ENCODE peak calls at places on chromosomes 3 and 15, in four cellular contexts. One of them, this sample, is unnamed.

GRCh38 chr3:114450008-114450596 is 156.3 kb downstream of the TIGIT start:
- DNase-seq in HFF-Myc: no peak
- DNase-seq in NB4: no peak
- DNase-seq in sigmoid colon: no peak
- DNase-seq in this sample: no peak

GRCh38 chr3:130894130-130894872 is 417 bp downstream of the ATP2C1 start:
- DNase-seq in HFF-Myc: no peak
- DNase-seq in NB4: peak; percentile 54
- DNase-seq in sigmoid colon: peak; percentile 67
- DNase-seq in this sample: no peak

GRCh38 chr3:188440563-188440962 is 286.6 kb downstream of the LPP start:
- DNase-seq in HFF-Myc: no peak
- DNase-seq in NB4: no peak
- DNase-seq in sigmoid colon: no peak
- DNase-seq in this sample: no peak

GRCh38 chr15:65916664-65917406 is 47.5 kb downstream of the RAB11A start:
- DNase-seq in HFF-Myc: no peak
- DNase-seq in NB4: peak; percentile 53
- DNase-seq in sigmoid colon: no peak
- DNase-seq in this sample: peak; percentile 18

GRCh38 chr3:51681453-51681852 is 10.4 kb downstream of the TEX264 start:
- DNase-seq in HFF-Myc: no peak
- DNase-seq in NB4: peak; percentile 84
- DNase-seq in sigmoid colon: no peak
- DNase-seq in this sample: no peak

GRCh38 chr15:71600237-71600636 is 210.1 kb upstream of the NR2E3 start:
- DNase-seq in HFF-Myc: no peak
- DNase-seq in NB4: no peak
- DNase-seq in sigmoid colon: no peak
- DNase-seq in this sample: no peak

GRCh38 chr3:197001972-197002700 is 27.5 kb downstream of the MELTF start:
- DNase-seq in HFF-Myc: no peak
- DNase-seq in NB4: no peak
- DNase-seq in sigmoid colon: no peak
- DNase-seq in this sample: no peak

GRCh38 chr3:34132069-34132677 is 333.7 kb downstream of the PDCD6IP start:
- DNase-seq in HFF-Myc: no peak
- DNase-seq in NB4: no peak
- DNase-seq in sigmoid colon: no peak
- DNase-seq in this sample: no peak

GRCh38 chr3:64575211-64575844 is 112.5 kb downstream of the ADAMTS9 start:
- DNase-seq in HFF-Myc: peak; percentile 11
- DNase-seq in NB4: peak; percentile 3
- DNase-seq in sigmoid colon: no peak
- DNase-seq in this sample: no peak

GRCh38 chr3:137409584-137409983 is 354.5 kb upstream of the SOX14 start:
- DNase-seq in HFF-Myc: no peak
- DNase-seq in NB4: no peak
- DNase-seq in sigmoid colon: no peak
- DNase-seq in this sample: no peak

GRCh38 chr3:104906001-104906639 is 460.6 kb upstream of the ALCAM start:
- DNase-seq in HFF-Myc: no peak
- DNase-seq in NB4: no peak
- DNase-seq in sigmoid colon: no peak
- DNase-seq in this sample: no peak

GRCh38 chr3:22900296-22900695 is 302.8 kb upstream of the UBE2E2 start:
- DNase-seq in HFF-Myc: no peak
- DNase-seq in NB4: no peak
- DNase-seq in sigmoid colon: no peak
- DNase-seq in this sample: no peak

GRCh38 chr15:99143230-99143629 is 38.4 kb downstream of the SYNM start:
- DNase-seq in HFF-Myc: no peak
- DNase-seq in NB4: no peak
- DNase-seq in sigmoid colon: no peak
- DNase-seq in this sample: no peak

GRCh38 chr3:169809230-169809795 is 3.4 kb upstream of the LRRIQ4 start:
- DNase-seq in HFF-Myc: no peak
- DNase-seq in NB4: peak; percentile 31
- DNase-seq in sigmoid colon: no peak
- DNase-seq in this sample: no peak

GRCh38 chr3:160152638-160153037 is 72.6 kb upstream of the C3orf80 start:
- DNase-seq in HFF-Myc: no peak
- DNase-seq in NB4: no peak
- DNase-seq in sigmoid colon: no peak
- DNase-seq in this sample: no peak

DNA sequence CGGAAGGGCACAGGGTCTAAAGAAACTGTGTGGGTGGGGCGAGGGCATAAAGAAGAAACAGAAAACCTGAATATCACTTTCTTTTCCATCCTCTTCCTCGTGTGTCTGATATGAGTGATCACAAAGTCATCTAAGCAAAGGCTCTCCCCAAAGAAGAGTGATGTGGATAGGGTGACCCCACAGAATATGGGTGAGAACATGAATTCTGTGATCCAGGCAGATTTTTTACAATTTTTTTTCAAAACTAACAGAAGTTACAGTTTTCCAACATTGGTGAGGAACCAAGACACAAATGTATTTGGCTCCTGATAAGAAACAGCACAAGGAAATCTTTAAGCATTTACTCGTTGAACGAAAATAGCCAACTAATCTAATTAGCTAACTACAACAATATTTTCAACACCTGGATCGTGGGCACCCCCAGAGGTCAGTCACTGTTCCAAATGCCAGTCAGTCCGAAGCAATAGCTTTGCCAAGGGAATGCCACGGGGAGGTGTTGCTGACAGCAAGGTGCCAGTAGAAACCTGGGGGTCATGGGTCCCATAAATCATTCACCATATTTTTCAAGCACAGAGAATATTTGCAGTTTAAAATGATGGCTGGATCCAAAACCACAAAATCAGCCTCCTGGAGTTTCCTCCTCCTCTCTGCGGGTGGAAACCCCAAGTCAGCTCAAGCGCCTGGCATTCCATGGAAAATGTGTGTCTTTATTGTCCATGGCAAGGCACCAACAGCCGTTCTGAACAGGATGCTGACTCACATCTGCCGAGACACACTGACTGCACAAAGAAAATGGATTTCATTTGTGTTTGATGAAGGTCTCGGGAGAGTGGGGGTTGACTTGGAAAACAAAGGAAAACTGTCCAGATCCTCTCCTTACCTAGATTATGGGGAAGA is 26.7 kb downstream of the ANXA2 start:
- DNase-seq in HFF-Myc: peak; percentile 99
- DNase-seq in NB4: no peak
- DNase-seq in sigmoid colon: peak; percentile 91
- DNase-seq in this sample: peak; percentile 98
- H3K4me3 ChIP-seq in HFF-Myc: no peak overlapping the region
- H3K4me3 ChIP-seq in NB4: no peak overlapping the region
- H3K4me3 ChIP-seq in sigmoid colon: no peak overlapping the region
- H3K4me3 ChIP-seq in this sample: no peak overlapping the region

DNA sequence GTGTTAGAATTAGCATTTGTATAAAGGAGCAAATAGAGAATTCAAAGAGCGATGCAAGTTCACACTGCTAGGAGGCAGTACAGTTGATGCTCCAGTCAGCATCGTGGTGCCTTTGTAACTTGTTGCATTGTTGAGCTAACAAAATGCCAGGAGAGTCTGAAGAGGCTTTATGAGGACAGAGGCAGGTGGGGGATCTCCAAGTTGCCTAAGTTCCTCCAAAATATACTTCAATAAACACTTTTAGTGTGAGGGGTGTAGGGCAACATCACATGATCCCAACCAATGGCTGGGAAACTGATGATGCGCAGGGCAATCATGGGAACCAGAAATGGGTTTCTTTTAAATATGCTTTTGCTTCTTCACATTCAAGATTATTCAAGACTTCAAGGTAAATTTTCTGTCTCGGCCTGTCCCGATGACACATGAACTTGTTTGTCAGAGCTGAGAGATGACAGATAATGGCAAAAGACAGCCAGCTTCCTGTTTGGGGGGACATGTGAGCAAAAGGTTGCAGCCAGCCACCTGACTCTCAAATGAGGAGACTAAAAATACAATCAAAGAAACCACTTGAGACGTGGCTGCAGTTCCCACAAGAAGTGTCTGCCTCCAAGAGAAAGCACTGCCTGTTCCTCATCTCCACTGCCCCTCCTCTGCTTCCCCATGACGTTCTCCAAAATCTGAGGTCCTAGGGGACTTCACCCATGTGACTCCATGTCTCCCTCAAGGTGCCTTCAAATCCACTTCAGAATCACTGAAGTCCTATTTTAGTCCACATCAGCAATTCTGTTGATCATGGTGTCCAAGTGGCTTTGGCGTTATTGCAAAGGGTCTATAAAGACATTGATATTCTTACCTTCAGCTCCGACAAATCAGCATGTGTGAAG is 39.3 kb downstream of the KLHL6 start:
- DNase-seq in HFF-Myc: no peak
- DNase-seq in NB4: peak; percentile 29
- DNase-seq in sigmoid colon: no peak
- DNase-seq in this sample: no peak
- TF ChIP-seq CTCF in HFF-Myc: no peak
- TF ChIP-seq CTCF in NB4: no peak
- TF ChIP-seq CTCF in sigmoid colon: no peak
- TF ChIP-seq CTCF in this sample: no peak

DNA sequence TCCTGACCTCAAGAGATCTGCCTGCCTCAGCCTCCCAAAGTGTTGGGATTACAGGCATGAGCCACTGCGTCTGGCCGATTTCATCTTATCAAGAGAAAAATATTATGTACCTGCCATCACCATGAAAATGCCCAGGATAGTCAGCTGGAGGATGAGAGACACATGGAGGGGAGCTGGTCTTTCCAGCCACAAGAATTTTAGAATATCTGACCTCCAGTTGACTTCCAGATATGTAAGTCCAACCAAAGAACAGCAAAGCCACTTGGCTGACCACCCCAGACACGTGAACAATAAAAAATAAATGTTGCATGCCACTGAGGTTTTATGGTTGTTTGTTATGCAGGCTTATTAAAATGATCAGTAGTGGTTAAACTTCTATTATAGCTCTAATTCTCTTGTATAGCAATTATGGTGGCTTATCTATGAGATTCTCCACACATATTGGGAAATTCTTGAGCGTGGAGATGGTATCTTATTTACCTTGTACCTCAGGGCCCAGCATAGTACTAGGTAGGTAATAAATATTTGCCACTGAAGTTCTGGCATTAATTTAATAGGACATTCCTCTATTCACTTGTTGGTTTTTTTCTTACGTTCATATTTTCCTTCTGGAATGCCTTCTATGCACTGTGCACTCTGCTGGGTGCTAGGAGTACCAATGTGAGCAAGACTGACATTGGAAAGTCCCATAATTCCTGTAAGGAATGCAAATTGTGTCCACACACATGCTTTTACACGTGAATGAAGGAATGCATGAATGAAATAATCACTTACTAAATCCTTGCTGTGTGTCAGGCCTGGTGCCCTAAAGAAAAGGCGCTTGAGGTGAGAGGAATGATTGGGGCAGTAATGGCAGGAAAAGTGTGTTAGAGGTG is 77.6 kb downstream of the EDEM1 start:
- DNase-seq in HFF-Myc: no peak
- DNase-seq in NB4: no peak
- DNase-seq in sigmoid colon: no peak
- DNase-seq in this sample: peak; percentile 21
- H3K4me3 ChIP-seq in HFF-Myc: no peak overlapping the region
- H3K4me3 ChIP-seq in NB4: no peak overlapping the region
- H3K4me3 ChIP-seq in sigmoid colon: no peak overlapping the region
- H3K4me3 ChIP-seq in this sample: no peak overlapping the region

GRCh38 chr15:79025201-79025600 is 65.4 kb downstream of the RASGRF1 start:
- DNase-seq in HFF-Myc: no peak
- DNase-seq in NB4: peak; percentile 76
- DNase-seq in sigmoid colon: no peak
- DNase-seq in this sample: no peak
- TF ChIP-seq CTCF in HFF-Myc: no peak
- TF ChIP-seq CTCF in NB4: peak; percentile 65
- TF ChIP-seq CTCF in sigmoid colon: no peak
- TF ChIP-seq CTCF in this sample: no peak

GRCh38 chr15:39472661-39473657 is 107.9 kb upstream of the THBS1 start:
- DNase-seq in HFF-Myc: peak; percentile 99
- DNase-seq in NB4: no peak
- DNase-seq in sigmoid colon: peak; percentile 99
- DNase-seq in this sample: peak; percentile 89
- H3K4me3 ChIP-seq in HFF-Myc: no peak overlapping the region
- H3K4me3 ChIP-seq in NB4: no peak overlapping the region
- H3K4me3 ChIP-seq in sigmoid colon: no peak overlapping the region
- H3K4me3 ChIP-seq in this sample: no peak overlapping the region

GRCh38 chr3:12841970-12842328 is 584 bp upstream of the RPL32 start:
- DNase-seq in HFF-Myc: no peak
- DNase-seq in NB4: no peak
- DNase-seq in sigmoid colon: no peak
- DNase-seq in this sample: no peak
- TF ChIP-seq CTCF in HFF-Myc: no peak
- TF ChIP-seq CTCF in NB4: no peak
- TF ChIP-seq CTCF in sigmoid colon: peak; percentile 16
- TF ChIP-seq CTCF in this sample: no peak

GRCh38 chr3:42148086-42148842 is 57.1 kb downstream of the TRAK1 start:
- DNase-seq in HFF-Myc: no peak
- DNase-seq in NB4: no peak
- DNase-seq in sigmoid colon: no peak
- DNase-seq in this sample: no peak

GRCh38 chr3:42152193-42152592 is 61.0 kb downstream of the TRAK1 start:
- DNase-seq in HFF-Myc: no peak
- DNase-seq in NB4: no peak
- DNase-seq in sigmoid colon: no peak
- DNase-seq in this sample: no peak

GRCh38 chr3:42151596-42152145 is 60.5 kb downstream of the TRAK1 start:
- DNase-seq in HFF-Myc: no peak
- DNase-seq in NB4: no peak
- DNase-seq in sigmoid colon: no peak
- DNase-seq in this sample: no peak

GRCh38 chr3:42149537-42150426 is 58.6 kb downstream of the TRAK1 start:
- DNase-seq in HFF-Myc: no peak
- DNase-seq in NB4: no peak
- DNase-seq in sigmoid colon: no peak
- DNase-seq in this sample: no peak

DNA sequence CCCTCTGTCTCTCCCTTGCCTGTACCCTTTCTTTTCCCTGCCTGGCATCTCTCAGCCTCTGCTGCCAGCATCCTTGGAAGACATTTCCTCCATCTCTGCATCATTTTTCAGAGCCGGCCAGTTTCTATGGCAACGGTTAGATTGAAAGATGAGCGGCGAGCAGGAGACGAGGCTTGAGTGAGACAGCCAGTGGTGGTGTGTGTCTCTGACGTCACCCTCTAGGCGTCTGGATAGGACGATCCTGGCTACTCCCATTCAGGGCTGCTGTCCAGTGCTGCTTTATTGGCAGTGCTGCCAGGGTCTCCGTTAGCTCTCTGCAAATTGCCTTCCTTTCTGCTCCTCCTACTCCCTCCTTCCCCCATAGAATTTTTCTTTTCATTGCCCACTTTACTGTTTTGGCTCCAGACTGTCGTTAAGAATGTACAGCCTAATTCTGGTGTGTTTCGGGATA is 57.9 kb downstream of the TRAK1 start:
- DNase-seq in HFF-Myc: peak; percentile 72
- DNase-seq in NB4: peak; percentile 7
- DNase-seq in sigmoid colon: peak; percentile 87
- DNase-seq in this sample: peak; percentile 20
- H3K4me3 ChIP-seq in HFF-Myc: no peak overlapping the region
- H3K4me3 ChIP-seq in NB4: no peak overlapping the region
- H3K4me3 ChIP-seq in sigmoid colon: no peak overlapping the region
- H3K4me3 ChIP-seq in this sample: no peak overlapping the region

This sample was measured in AG09309.